ENCODE peak calls at places on chromosomes 7 and 10, in nine cellular contexts. One of them, this sample, is unnamed.

GRCh38 chr10:132576671-132577349 is 39.2 kb downstream of the INPP5A start:
- DNase-seq in fibroblast of the aortic adventitia: no peak
- DNase-seq in upper lobe of right lung: no peak
- DNase-seq in AG04450: no peak
- DNase-seq in brain microvascular endothelial cell: no peak
- DNase-seq in HCT116: no peak
- DNase-seq in body of pancreas: no peak
- DNase-seq in cardiac fibroblast: no peak
- DNase-seq in lower leg skin: no peak
- DNase-seq in this sample: no peak

GRCh38 chr7:35185908-35186731 is 67.8 kb downstream of the TBX20 start:
- DNase-seq in HCT116: no peak
- DNase-seq in cardiac fibroblast: peak
- DNase-seq in brain microvascular endothelial cell: peak
- DNase-seq in upper lobe of right lung: no peak
- DNase-seq in AG04450: no peak
- DNase-seq in lower leg skin: no peak
- DNase-seq in body of pancreas: peak
- DNase-seq in fibroblast of the aortic adventitia: peak
- DNase-seq in this sample: peak

GRCh38 chr7:27171636-27172387 is 2.3 kb downstream of the HOXA10 start:
- DNase-seq in AG04450: no peak
- DNase-seq in body of pancreas: peak
- DNase-seq in upper lobe of right lung: peak
- DNase-seq in brain microvascular endothelial cell: no peak
- DNase-seq in fibroblast of the aortic adventitia: no peak
- DNase-seq in lower leg skin: peak
- DNase-seq in HCT116: no peak
- DNase-seq in cardiac fibroblast: no peak
- DNase-seq in this sample: no peak

GRCh38 chr7:122383934-122384333 is 79.4 kb upstream of the FEZF1 start:
- DNase-seq in brain microvascular endothelial cell: no peak
- DNase-seq in lower leg skin: no peak
- DNase-seq in fibroblast of the aortic adventitia: no peak
- DNase-seq in AG04450: no peak
- DNase-seq in HCT116: no peak
- DNase-seq in upper lobe of right lung: no peak
- DNase-seq in cardiac fibroblast: peak
- DNase-seq in body of pancreas: no peak
- DNase-seq in this sample: no peak

GRCh38 chr10:132808568-132809236 is 22.8 kb upstream of the NKX6-2 start:
- DNase-seq in brain microvascular endothelial cell: no peak
- DNase-seq in fibroblast of the aortic adventitia: no peak
- DNase-seq in lower leg skin: peak
- DNase-seq in HCT116: no peak
- DNase-seq in AG04450: no peak
- DNase-seq in upper lobe of right lung: no peak
- DNase-seq in cardiac fibroblast: no peak
- DNase-seq in body of pancreas: no peak
- DNase-seq in this sample: no peak

GRCh38 chr10:115355162-115355760 is 262.1 kb downstream of the ATRNL1 start:
- DNase-seq in upper lobe of right lung: no peak
- DNase-seq in brain microvascular endothelial cell: peak
- DNase-seq in body of pancreas: peak
- DNase-seq in cardiac fibroblast: peak
- DNase-seq in AG04450: peak
- DNase-seq in fibroblast of the aortic adventitia: peak
- DNase-seq in HCT116: peak
- DNase-seq in lower leg skin: no peak
- DNase-seq in this sample: peak

GRCh38 chr7:44909596-44909995 is 24.3 kb upstream of the PURB start:
- DNase-seq in HCT116: no peak
- DNase-seq in upper lobe of right lung: no peak
- DNase-seq in fibroblast of the aortic adventitia: no peak
- DNase-seq in AG04450: no peak
- DNase-seq in brain microvascular endothelial cell: no peak
- DNase-seq in cardiac fibroblast: no peak
- DNase-seq in lower leg skin: no peak
- DNase-seq in body of pancreas: no peak
- DNase-seq in this sample: no peak

GRCh38 chr7:82335927-82336326 is 107.7 kb downstream of the CACNA2D1 start:
- DNase-seq in body of pancreas: no peak
- DNase-seq in cardiac fibroblast: no peak
- DNase-seq in AG04450: no peak
- DNase-seq in lower leg skin: no peak
- DNase-seq in brain microvascular endothelial cell: no peak
- DNase-seq in HCT116: no peak
- DNase-seq in upper lobe of right lung: no peak
- DNase-seq in fibroblast of the aortic adventitia: peak
- DNase-seq in this sample: no peak

GRCh38 chr10:75508814-75509306 is 77.4 kb downstream of the LRMDA start:
- DNase-seq in fibroblast of the aortic adventitia: peak
- DNase-seq in body of pancreas: no peak
- DNase-seq in AG04450: no peak
- DNase-seq in cardiac fibroblast: no peak
- DNase-seq in HCT116: no peak
- DNase-seq in brain microvascular endothelial cell: no peak
- DNase-seq in lower leg skin: no peak
- DNase-seq in upper lobe of right lung: no peak
- DNase-seq in this sample: no peak
- H3K4me3 ChIP-seq in fibroblast of the aortic adventitia: no peak
- H3K4me3 ChIP-seq in body of pancreas: no peak
- H3K4me3 ChIP-seq in AG04450: no peak
- H3K4me3 ChIP-seq in cardiac fibroblast: no peak
- H3K4me3 ChIP-seq in HCT116: no peak
- H3K4me3 ChIP-seq in brain microvascular endothelial cell: no peak
- H3K4me3 ChIP-seq in lower leg skin: no peak
- H3K4me3 ChIP-seq in upper lobe of right lung: no peak
- H3K4me3 ChIP-seq in this sample: no peak

DNA sequence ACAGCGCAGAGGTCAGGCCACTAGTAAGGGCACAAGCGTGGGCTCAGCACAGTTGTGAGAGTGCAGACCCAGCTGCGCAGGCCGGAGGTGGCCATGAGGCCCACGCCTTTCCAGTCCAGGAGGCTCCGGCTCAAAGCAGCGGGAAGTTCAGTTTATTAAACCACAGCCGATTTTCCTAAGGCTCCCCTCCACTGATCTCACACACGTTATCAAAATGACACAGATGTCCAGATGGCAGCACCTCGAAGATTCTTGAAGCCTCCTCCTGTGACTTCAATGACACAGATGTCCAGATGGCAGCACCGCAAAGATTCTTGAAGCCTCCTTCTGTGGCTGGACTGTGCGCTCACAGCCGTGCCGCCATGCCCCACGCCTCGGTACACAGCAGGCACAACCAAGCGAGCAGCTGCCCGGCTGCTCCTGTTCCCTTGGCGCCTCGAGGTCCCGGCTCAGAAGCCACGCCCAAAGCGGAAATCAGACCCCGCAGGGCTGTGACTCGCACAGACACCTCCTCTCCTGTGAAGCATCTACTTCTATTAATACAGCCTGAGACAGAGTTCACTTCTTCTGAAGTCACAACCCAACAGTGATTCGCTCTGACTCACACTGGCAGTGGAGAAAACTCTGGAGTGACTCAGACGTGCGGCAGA is 122.7 kb downstream of the MAD1L1 start:
- DNase-seq in brain microvascular endothelial cell: peak
- DNase-seq in cardiac fibroblast: peak
- DNase-seq in fibroblast of the aortic adventitia: peak
- DNase-seq in body of pancreas: no peak
- DNase-seq in upper lobe of right lung: no peak
- DNase-seq in HCT116: peak
- DNase-seq in AG04450: peak
- DNase-seq in lower leg skin: no peak
- DNase-seq in this sample: peak
- H3K4me3 ChIP-seq in brain microvascular endothelial cell: peak
- H3K4me3 ChIP-seq in cardiac fibroblast: no peak
- H3K4me3 ChIP-seq in fibroblast of the aortic adventitia: no peak
- H3K4me3 ChIP-seq in body of pancreas: no peak
- H3K4me3 ChIP-seq in upper lobe of right lung: no peak
- H3K4me3 ChIP-seq in HCT116: peak
- H3K4me3 ChIP-seq in AG04450: no peak
- H3K4me3 ChIP-seq in lower leg skin: no peak
- H3K4me3 ChIP-seq in this sample: no peak

GRCh38 chr10:70343712-70344111 is 38.7 kb downstream of the LRRC20 start:
- DNase-seq in brain microvascular endothelial cell: no peak
- DNase-seq in fibroblast of the aortic adventitia: peak
- DNase-seq in upper lobe of right lung: no peak
- DNase-seq in AG04450: no peak
- DNase-seq in lower leg skin: no peak
- DNase-seq in HCT116: no peak
- DNase-seq in body of pancreas: no peak
- DNase-seq in cardiac fibroblast: no peak
- DNase-seq in this sample: no peak
- H3K4me3 ChIP-seq in brain microvascular endothelial cell: no peak
- H3K4me3 ChIP-seq in fibroblast of the aortic adventitia: no peak
- H3K4me3 ChIP-seq in upper lobe of right lung: no peak
- H3K4me3 ChIP-seq in AG04450: no peak
- H3K4me3 ChIP-seq in lower leg skin: no peak
- H3K4me3 ChIP-seq in HCT116: no peak
- H3K4me3 ChIP-seq in body of pancreas: no peak
- H3K4me3 ChIP-seq in cardiac fibroblast: no peak
- H3K4me3 ChIP-seq in this sample: no peak

GRCh38 chr10:22339761-22340361 is 5.4 kb upstream of the SPAG6 start:
- DNase-seq in upper lobe of right lung: no peak
- DNase-seq in HCT116: no peak
- DNase-seq in cardiac fibroblast: peak
- DNase-seq in fibroblast of the aortic adventitia: peak
- DNase-seq in brain microvascular endothelial cell: no peak
- DNase-seq in body of pancreas: no peak
- DNase-seq in lower leg skin: no peak
- DNase-seq in AG04450: no peak
- DNase-seq in this sample: no peak

GRCh38 chr10:22340362-22341189 is 4.7 kb upstream of the SPAG6 start:
- DNase-seq in HCT116: peak
- DNase-seq in brain microvascular endothelial cell: peak
- DNase-seq in body of pancreas: peak
- DNase-seq in AG04450: peak
- DNase-seq in fibroblast of the aortic adventitia: peak
- DNase-seq in lower leg skin: peak
- DNase-seq in cardiac fibroblast: peak
- DNase-seq in upper lobe of right lung: peak
- DNase-seq in this sample: peak

GRCh38 chr10:22341190-22341935 is 3.9 kb upstream of the SPAG6 start:
- DNase-seq in HCT116: no peak
- DNase-seq in upper lobe of right lung: no peak
- DNase-seq in brain microvascular endothelial cell: no peak
- DNase-seq in AG04450: no peak
- DNase-seq in fibroblast of the aortic adventitia: peak
- DNase-seq in body of pancreas: no peak
- DNase-seq in lower leg skin: no peak
- DNase-seq in cardiac fibroblast: peak
- DNase-seq in this sample: no peak

GRCh38 chr10:22343761-22344160 is 1.5 kb upstream of the SPAG6 start:
- DNase-seq in body of pancreas: no peak
- DNase-seq in lower leg skin: no peak
- DNase-seq in HCT116: no peak
- DNase-seq in AG04450: no peak
- DNase-seq in upper lobe of right lung: no peak
- DNase-seq in cardiac fibroblast: no peak
- DNase-seq in brain microvascular endothelial cell: no peak
- DNase-seq in fibroblast of the aortic adventitia: no peak
- DNase-seq in this sample: no peak

DNA sequence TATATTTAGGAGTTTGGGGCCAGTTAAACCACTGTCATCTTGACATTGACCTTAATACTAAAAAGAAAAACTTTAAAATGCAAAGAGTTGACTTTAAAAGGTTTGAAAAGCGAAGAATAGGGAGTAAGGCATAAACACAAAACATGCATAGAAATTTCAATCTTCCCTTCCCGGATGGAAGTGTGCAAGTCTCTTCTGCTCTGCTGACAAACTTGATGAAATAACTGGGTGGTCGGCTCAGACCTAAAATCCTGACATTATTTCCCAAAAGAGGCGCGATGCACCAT is 3.4 kb upstream of the SPAG6 start:
- DNase-seq in brain microvascular endothelial cell: no peak
- DNase-seq in upper lobe of right lung: no peak
- DNase-seq in cardiac fibroblast: no peak
- DNase-seq in lower leg skin: no peak
- DNase-seq in HCT116: no peak
- DNase-seq in fibroblast of the aortic adventitia: no peak
- DNase-seq in AG04450: no peak
- DNase-seq in body of pancreas: no peak
- DNase-seq in this sample: no peak
- H3K4me3 ChIP-seq in brain microvascular endothelial cell: no peak
- H3K4me3 ChIP-seq in upper lobe of right lung: no peak
- H3K4me3 ChIP-seq in cardiac fibroblast: no peak
- H3K4me3 ChIP-seq in lower leg skin: no peak
- H3K4me3 ChIP-seq in HCT116: no peak
- H3K4me3 ChIP-seq in fibroblast of the aortic adventitia: no peak
- H3K4me3 ChIP-seq in AG04450: no peak
- H3K4me3 ChIP-seq in body of pancreas: no peak
- H3K4me3 ChIP-seq in this sample: no peak

DNA sequence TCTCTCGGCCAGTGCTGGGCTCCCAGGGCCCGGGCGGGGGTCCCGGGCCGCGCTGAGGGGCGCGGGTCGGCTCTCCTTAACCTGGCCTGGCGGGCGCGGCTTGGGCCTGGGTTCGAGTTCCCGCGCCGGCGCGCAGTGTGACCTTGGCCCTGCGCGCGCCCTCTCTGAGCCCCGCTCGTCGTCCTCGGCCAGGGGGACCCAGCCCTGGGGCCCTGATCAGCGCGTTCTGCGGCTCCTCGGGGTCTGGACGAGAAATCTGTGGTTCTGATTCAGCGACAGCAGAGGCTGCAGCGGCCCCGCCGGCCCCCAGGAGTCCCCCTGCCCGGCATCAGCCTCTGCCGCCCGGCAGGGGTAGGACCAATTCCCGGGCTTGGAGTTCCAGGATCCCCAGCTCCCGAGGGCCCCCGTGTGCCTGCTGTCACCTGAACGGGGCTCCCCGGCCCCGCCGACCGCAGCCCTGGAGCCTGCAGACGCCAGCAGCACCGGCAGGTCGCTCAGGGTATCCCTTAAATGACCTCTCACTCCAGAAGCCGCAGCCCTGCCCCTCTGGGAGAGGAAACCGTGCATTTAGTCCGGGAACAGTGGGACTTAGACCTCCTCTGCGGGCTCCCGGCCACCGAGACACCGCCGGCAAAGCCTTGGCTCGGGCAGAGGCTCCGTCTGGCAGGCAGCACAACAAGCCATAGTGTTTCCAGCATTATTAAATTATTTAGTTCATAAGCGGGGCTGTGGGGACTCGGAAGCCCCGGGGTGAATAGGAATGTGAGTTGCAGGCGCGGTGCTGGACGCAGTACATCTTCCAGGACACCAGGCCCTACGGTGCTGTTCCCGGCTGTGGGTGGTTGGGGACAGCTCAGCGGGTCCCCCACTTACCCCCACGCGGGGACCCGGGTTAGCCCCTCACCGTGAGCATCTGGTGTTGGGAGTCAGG is 572 bp downstream of the CHST12 start:
- DNase-seq in HCT116: no peak
- DNase-seq in cardiac fibroblast: peak
- DNase-seq in brain microvascular endothelial cell: peak
- DNase-seq in body of pancreas: peak
- DNase-seq in AG04450: no peak
- DNase-seq in upper lobe of right lung: peak
- DNase-seq in lower leg skin: no peak
- DNase-seq in fibroblast of the aortic adventitia: peak
- DNase-seq in this sample: peak
- H3K4me3 ChIP-seq in HCT116: peak
- H3K4me3 ChIP-seq in cardiac fibroblast: peak
- H3K4me3 ChIP-seq in brain microvascular endothelial cell: peak
- H3K4me3 ChIP-seq in body of pancreas: peak
- H3K4me3 ChIP-seq in AG04450: peak
- H3K4me3 ChIP-seq in upper lobe of right lung: peak
- H3K4me3 ChIP-seq in lower leg skin: peak
- H3K4me3 ChIP-seq in fibroblast of the aortic adventitia: peak
- H3K4me3 ChIP-seq in this sample: peak

This sample was measured in foreskin fibroblast.